ENCODE peak calls at places on chromosomes 2 and 18, in eight cellular contexts. E is hippocampal formation; J is GDM1; K is GM23248; M is CD8-positive, alpha-beta T cell; L is fibroblast of pulmonary artery; Y is Daoy; R is NCI-H69. P is an unnamed sample.

GRCh38 chr2:1614564-1614963 is 129.8 kb downstream of the PXDN start:
- DNase-seq in L (no peak), J (no peak), K (no peak), E (no peak), M (no peak), Y (no peak), R (peak; percentile 34), P (no peak)

GRCh38 chr2:189338119-189338518 is 103.2 kb upstream of the WDR75 start:
- DNase-seq in M (no peak), J (no peak), K (no peak), R (no peak), L (no peak), Y (no peak), E (no peak), P (no peak)

GRCh38 chr2:54149623-54150501 is 34.4 kb downstream of the ACYP2 start:
- DNase-seq in J (no peak), L (peak; percentile 42), K (peak; percentile 43), R (no peak), Y (no peak), M (no peak), E (no peak), P (no peak)

GRCh38 chr2:80304522-80304878 is at the start of gene LRRTM1:
- DNase-seq in L (no peak), E (peak; percentile 30), R (peak; percentile 66), Y (no peak), M (no peak), J (no peak), K (peak; percentile 12), P (no peak)

GRCh38 chr2:19859565-19859964 is 42.2 kb downstream of the TTC32 start:
- DNase-seq in L (no peak), R (no peak), M (no peak), Y (peak; percentile 17), J (no peak), K (no peak), E (no peak), P (no peak)

GRCh38 chr2:25674003-25674362 is 606 bp upstream of the DTNB start:
- DNase-seq in K (no peak), M (no peak), R (peak; percentile 23), L (no peak), J (no peak), Y (no peak), E (peak; percentile 16), P (no peak)

GRCh38 chr2:119282139-119282965 is 58.7 kb downstream of the STEAP3 start:
- DNase-seq in M (no peak), E (no peak), J (no peak), K (no peak), Y (no peak), L (no peak), R (no peak), P (no peak)

GRCh38 chr18:26405190-26405781 is 143.1 kb downstream of the KCTD1 start:
- DNase-seq in J (no peak), L (peak; percentile 70), K (peak; percentile 58), E (peak; percentile 40), R (peak; percentile 75), Y (peak; percentile 37), M (no peak), P (no peak)

GRCh38 chr18:43108882-43109281 is 6.6 kb downstream of the RIT2 start:
- DNase-seq in M (no peak), R (no peak), Y (no peak), J (no peak), L (no peak), K (no peak), E (no peak), P (no peak)

GRCh38 chr2:186841940-186842339 is 7.0 kb downstream of the ZSWIM2 start:
- DNase-seq in J (no peak), Y (peak; percentile 9), L (peak; percentile 48), M (no peak), K (peak; percentile 84), R (peak; percentile 44), E (no peak), P (no peak)

GRCh38 chr2:30346475-30347169 is 100.4 kb upstream of the LCLAT1 start:
- DNase-seq in M (no peak), Y (no peak), K (peak; percentile 41), E (no peak), L (peak; percentile 26), J (no peak), R (peak; percentile 9), P (no peak)

GRCh38 chr2:74740395-74741075 is 86.5 kb downstream of the SEMA4F start:
- DNase-seq in R (no peak), M (no peak), Y (peak; percentile 95), K (peak; percentile 99), J (no peak), L (peak; percentile 91), E (no peak), P (no peak)

GRCh38 chr18:77671456-77672167 is 422.0 kb downstream of the GALR1 start:
- DNase-seq in R (peak; percentile 55), E (no peak), L (no peak), M (no peak), K (no peak), J (no peak), Y (peak; percentile 38), P (peak; percentile 83)

GRCh38 chr2:236659758-236660150 is 90.1 kb downstream of the ACKR3 start:
- DNase-seq in Y (peak; percentile 87), L (peak; percentile 17), E (no peak), R (peak; percentile 90), K (peak; percentile 77), M (no peak), J (no peak), P (no peak)

GRCh38 chr18:2589345-2590060 is 18.1 kb downstream of the NDC80 start:
- DNase-seq in Y (no peak), R (peak; percentile 14), M (no peak), K (no peak), J (no peak), E (no peak), L (no peak), P (no peak)

GRCh38 chr2:236499691-236500573 is 69.7 kb upstream of the ACKR3 start:
- DNase-seq in J (no peak), E (no peak), K (peak; percentile 21), Y (no peak), L (no peak), R (no peak), M (no peak), P (no peak)

GRCh38 chr2:74481961-74482800 is 617 bp downstream of the CCDC142 start:
- DNase-seq in Y (no peak), M (peak; percentile 53), J (no peak), E (no peak), L (no peak), K (peak; percentile 70), R (peak; percentile 68), P (peak; percentile 79)

GRCh38 chr18:23066504-23067039 is 68.7 kb upstream of the CABLES1 start:
- DNase-seq in E (no peak), L (no peak), Y (no peak), R (peak; percentile 24), J (no peak), K (no peak), M (no peak), P (no peak)

GRCh38 chr18:13222371-13223281 is 4.1 kb downstream of the LDLRAD4 start:
- DNase-seq in Y (no peak), L (peak; percentile 17), R (peak; percentile 97), K (peak; percentile 28), E (no peak), M (no peak), J (no peak), P (peak; percentile 26)

GRCh38 chr2:55010149-55010591 is 40.1 kb downstream of the RTN4 start:
- DNase-seq in R (peak; percentile 60), Y (no peak), J (peak; percentile 40), M (peak; percentile 61), K (peak; percentile 87), L (peak; percentile 49), E (peak; percentile 81), P (no peak)

GRCh38 chr2:218427741-218428140 is 8.8 kb downstream of the VIL1 start:
- DNase-seq in L (no peak), J (no peak), Y (no peak), E (no peak), R (no peak), M (no peak), K (peak; percentile 12), P (no peak)

GRCh38 chr18:73842795-73843394 is 304.7 kb downstream of the FBXO15 start:
- DNase-seq in L (peak; percentile 69), Y (peak; percentile 52), M (peak; percentile 30), R (peak; percentile 80), J (no peak), K (peak; percentile 71), E (peak; percentile 34), P (peak; percentile 72)

GRCh38 chr2:205892141-205893064 is 193.6 kb downstream of the INO80D start:
- DNase-seq in R (peak; percentile 91), K (peak; percentile 36), L (peak; percentile 38), Y (peak; percentile 52), E (peak; percentile 15), M (no peak), J (no peak), P (peak; percentile 73)

GRCh38 chr2:86500325-86500724 is 59.2 kb downstream of the KDM3A start:
- DNase-seq in J (no peak), R (no peak), E (no peak), K (no peak), L (no peak), Y (no peak), M (no peak), P (no peak)

P was measured in NCI-H146.